ENCODE peak calls at places on chromosomes 16 and 17, in eight cellular contexts. One of them, this sample, is unnamed.

GRCh38 chr16:57071840-57072541 is 20.4 kb upstream of the CPNE2 start:
- DNase-seq in fibroblast of the aortic adventitia: peak; percentile 56
- DNase-seq in CD8-positive, alpha-beta memory T cell: no peak
- DNase-seq in NCI-H1694 treated with DMSO at 0.1 percent for 48 hours: no peak
- DNase-seq in SW 1271: peak; percentile 42
- DNase-seq in NCI-H1436 treated with DMSO at 0.1 percent for 48 hours: no peak
- DNase-seq in endodermal cell: no peak
- DNase-seq in stimulated activated CD8-positive, alpha-beta memory T cell treated with anti-CD3 and anti-CD28 coated beads, Interleukin-12 subunit alpha, Interleukin-12 subunit beta, amount 100 ng/mL, for 4 hours: no peak
- DNase-seq in this sample: no peak

GRCh38 chr17:45363498-45363897 is 46.7 kb upstream of the MAP3K14 start:
- DNase-seq in fibroblast of the aortic adventitia: no peak
- DNase-seq in CD8-positive, alpha-beta memory T cell: no peak
- DNase-seq in NCI-H1694 treated with DMSO at 0.1 percent for 48 hours: no peak
- DNase-seq in SW 1271: no peak
- DNase-seq in NCI-H1436 treated with DMSO at 0.1 percent for 48 hours: no peak
- DNase-seq in endodermal cell: peak; percentile 39
- DNase-seq in stimulated activated CD8-positive, alpha-beta memory T cell treated with anti-CD3 and anti-CD28 coated beads, Interleukin-12 subunit alpha, Interleukin-12 subunit beta, amount 100 ng/mL, for 4 hours: no peak
- DNase-seq in this sample: no peak

GRCh38 chr17:61221597-61222471 is 177.8 kb upstream of the TBX2 start:
- DNase-seq in fibroblast of the aortic adventitia: no peak
- DNase-seq in CD8-positive, alpha-beta memory T cell: no peak
- DNase-seq in NCI-H1694 treated with DMSO at 0.1 percent for 48 hours: no peak
- DNase-seq in SW 1271: no peak
- DNase-seq in NCI-H1436 treated with DMSO at 0.1 percent for 48 hours: no peak
- DNase-seq in endodermal cell: no peak
- DNase-seq in stimulated activated CD8-positive, alpha-beta memory T cell treated with anti-CD3 and anti-CD28 coated beads, Interleukin-12 subunit alpha, Interleukin-12 subunit beta, amount 100 ng/mL, for 4 hours: no peak
- DNase-seq in this sample: no peak

GRCh38 chr17:45034599-45034998 is 16.8 kb downstream of the DCAKD start:
- DNase-seq in fibroblast of the aortic adventitia: no peak
- DNase-seq in CD8-positive, alpha-beta memory T cell: no peak
- DNase-seq in NCI-H1694 treated with DMSO at 0.1 percent for 48 hours: no peak
- DNase-seq in SW 1271: no peak
- DNase-seq in NCI-H1436 treated with DMSO at 0.1 percent for 48 hours: no peak
- DNase-seq in endodermal cell: no peak
- DNase-seq in stimulated activated CD8-positive, alpha-beta memory T cell treated with anti-CD3 and anti-CD28 coated beads, Interleukin-12 subunit alpha, Interleukin-12 subunit beta, amount 100 ng/mL, for 4 hours: no peak
- DNase-seq in this sample: no peak

GRCh38 chr17:56815711-56816110 is 18.0 kb downstream of the C17orf67 start:
- DNase-seq in fibroblast of the aortic adventitia: peak; percentile 36
- DNase-seq in CD8-positive, alpha-beta memory T cell: no peak
- DNase-seq in NCI-H1694 treated with DMSO at 0.1 percent for 48 hours: no peak
- DNase-seq in SW 1271: no peak
- DNase-seq in NCI-H1436 treated with DMSO at 0.1 percent for 48 hours: no peak
- DNase-seq in endodermal cell: no peak
- DNase-seq in stimulated activated CD8-positive, alpha-beta memory T cell treated with anti-CD3 and anti-CD28 coated beads, Interleukin-12 subunit alpha, Interleukin-12 subunit beta, amount 100 ng/mL, for 4 hours: no peak
- DNase-seq in this sample: no peak

GRCh38 chr17:68906638-68907037 is 48.6 kb downstream of the ABCA8 start:
- DNase-seq in fibroblast of the aortic adventitia: peak; percentile 57
- DNase-seq in CD8-positive, alpha-beta memory T cell: no peak
- DNase-seq in NCI-H1694 treated with DMSO at 0.1 percent for 48 hours: peak; percentile 98
- DNase-seq in SW 1271: no peak
- DNase-seq in NCI-H1436 treated with DMSO at 0.1 percent for 48 hours: no peak
- DNase-seq in endodermal cell: peak; percentile 61
- DNase-seq in stimulated activated CD8-positive, alpha-beta memory T cell treated with anti-CD3 and anti-CD28 coated beads, Interleukin-12 subunit alpha, Interleukin-12 subunit beta, amount 100 ng/mL, for 4 hours: no peak
- DNase-seq in this sample: no peak

GRCh38 chr17:79631640-79632431 is 21.0 kb upstream of the RBFOX3 start:
- DNase-seq in fibroblast of the aortic adventitia: no peak
- DNase-seq in CD8-positive, alpha-beta memory T cell: no peak
- DNase-seq in NCI-H1694 treated with DMSO at 0.1 percent for 48 hours: no peak
- DNase-seq in SW 1271: no peak
- DNase-seq in NCI-H1436 treated with DMSO at 0.1 percent for 48 hours: no peak
- DNase-seq in endodermal cell: peak; percentile 36
- DNase-seq in stimulated activated CD8-positive, alpha-beta memory T cell treated with anti-CD3 and anti-CD28 coated beads, Interleukin-12 subunit alpha, Interleukin-12 subunit beta, amount 100 ng/mL, for 4 hours: no peak
- DNase-seq in this sample: no peak

GRCh38 chr16:6104423-6104822 is 1006.8 kb upstream of the EEF2KMT start:
- DNase-seq in fibroblast of the aortic adventitia: no peak
- DNase-seq in CD8-positive, alpha-beta memory T cell: no peak
- DNase-seq in NCI-H1694 treated with DMSO at 0.1 percent for 48 hours: no peak
- DNase-seq in SW 1271: no peak
- DNase-seq in NCI-H1436 treated with DMSO at 0.1 percent for 48 hours: no peak
- DNase-seq in endodermal cell: no peak
- DNase-seq in stimulated activated CD8-positive, alpha-beta memory T cell treated with anti-CD3 and anti-CD28 coated beads, Interleukin-12 subunit alpha, Interleukin-12 subunit beta, amount 100 ng/mL, for 4 hours: no peak
- DNase-seq in this sample: no peak